ENCODE peak calls at places on chromosomes 4 and X, in five cellular contexts. P is small intestine, A is PC-9, R is MM.1S, K is SK-N-SH. L is an unnamed sample. For H3K36me3, the result is how much of the 10 kb centered on the place peaks cover.

GRCh38 chrX:110280954-110281353 is 36.9 kb downstream of the AMMECR1 start:
- DNase-seq in P (no peak), A (no peak), R (no peak), K (no peak), L (no peak)

GRCh38 chrX:100994352-100995281 is 25.1 kb downstream of the ARL13A start:
- DNase-seq in P (peak), A (peak), R (no peak), K (no peak), L (no peak)

GRCh38 chr4:145179201-145179860 is 1.1 kb downstream of the OTUD4 start:
- DNase-seq in P (peak), A (no peak), R (peak), K (peak), L (peak)

GRCh38 chr4:1366371-1367229 is 19.6 kb downstream of the UVSSA start:
- DNase-seq in P (no peak), A (no peak), R (no peak), K (no peak), L (no peak)

GRCh38 chr4:7121861-7122653 is 54.2 kb upstream of the GRPEL1 start:
- DNase-seq in P (no peak), A (no peak), R (no peak), K (no peak), L (no peak)

GRCh38 chr4:14771504-14772175 is 230.6 kb upstream of the CPEB2 start:
- DNase-seq in P (no peak), A (no peak), R (no peak), K (no peak), L (no peak)

GRCh38 chr4:90120037-90120436 is 7.2 kb upstream of the CCSER1 start:
- DNase-seq in P (peak), A (no peak), R (no peak), K (no peak), L (peak)

GRCh38 chrX:109843963-109844751 is 111.1 kb upstream of the ACSL4 start:
- DNase-seq in P (peak), A (no peak), R (no peak), K (no peak), L (no peak)

GRCh38 chr4:42151568-42152506 is 618 bp downstream of the BEND4 start:
- DNase-seq in P (no peak), A (no peak), R (peak), K (peak), L (peak)

GRCh38 chr4:100820249-100820648 is 302.4 kb upstream of the EMCN start:
- DNase-seq in P (no peak), A (no peak), R (no peak), K (no peak), L (no peak)

GRCh38 chr4:112167790-112168189 is 22.5 kb downstream of the FAM241A start:
- DNase-seq in P (no peak), A (no peak), R (peak), K (no peak), L (no peak)

GRCh38 chrX:49210406-49210805 is 10.4 kb upstream of the SYP start:
- DNase-seq in P (no peak), A (no peak), R (no peak), K (no peak), L (no peak)

GRCh38 chrX:134636859-134637258 is 21.4 kb downstream of the PLAC1 start:
- DNase-seq in P (no peak), A (no peak), R (no peak), K (no peak), L (no peak)

GRCh38 chr4:92328095-92328494 is 24.3 kb downstream of the GRID2 start:
- DNase-seq in P (peak), A (no peak), R (no peak), K (no peak), L (no peak)

GRCh38 chr4:10096976-10097330 is 19.6 kb downstream of the WDR1 start:
- DNase-seq in P (no peak), A (no peak), R (peak), K (no peak), L (no peak)
- H3K36me3 ChIP-seq in P (under half), A (under half), R (under half), K (under half), L (half or more)

GRCh38 chrX:140503714-140504351 is 1.0 kb downstream of the SOX3 start:
- DNase-seq in P (no peak), A (no peak), R (no peak), K (peak), L (no peak)
- H3K4me3 ChIP-seq in P (no peak), A (no peak), R (no peak), K (no peak), L (no peak)

GRCh38 chrX:1502241-1502640 is 34.7 kb downstream of the P2RY8 start:
- DNase-seq in P (no peak), A (no peak), R (no peak), K (no peak), L (no peak)

GRCh38 chrX:1506916-1507315 is 30.1 kb downstream of the P2RY8 start:
- DNase-seq in P (no peak), A (no peak), R (no peak), K (no peak), L (no peak)

GRCh38 chrX:1496076-1496475 is 40.9 kb downstream of the P2RY8 start:
- DNase-seq in P (no peak), A (no peak), R (no peak), K (no peak), L (no peak)

GRCh38 chrX:1502853-1503252 is 34.1 kb downstream of the P2RY8 start:
- DNase-seq in P (no peak), A (no peak), R (no peak), K (no peak), L (no peak)

GRCh38 chrX:1500701-1501624 is 36.0 kb downstream of the P2RY8 start:
- DNase-seq in P (peak), A (no peak), R (peak), K (no peak), L (no peak)
- H3K36me3 ChIP-seq in P (under half), A (under half), R (under half), K (under half), L (under half)

DNA sequence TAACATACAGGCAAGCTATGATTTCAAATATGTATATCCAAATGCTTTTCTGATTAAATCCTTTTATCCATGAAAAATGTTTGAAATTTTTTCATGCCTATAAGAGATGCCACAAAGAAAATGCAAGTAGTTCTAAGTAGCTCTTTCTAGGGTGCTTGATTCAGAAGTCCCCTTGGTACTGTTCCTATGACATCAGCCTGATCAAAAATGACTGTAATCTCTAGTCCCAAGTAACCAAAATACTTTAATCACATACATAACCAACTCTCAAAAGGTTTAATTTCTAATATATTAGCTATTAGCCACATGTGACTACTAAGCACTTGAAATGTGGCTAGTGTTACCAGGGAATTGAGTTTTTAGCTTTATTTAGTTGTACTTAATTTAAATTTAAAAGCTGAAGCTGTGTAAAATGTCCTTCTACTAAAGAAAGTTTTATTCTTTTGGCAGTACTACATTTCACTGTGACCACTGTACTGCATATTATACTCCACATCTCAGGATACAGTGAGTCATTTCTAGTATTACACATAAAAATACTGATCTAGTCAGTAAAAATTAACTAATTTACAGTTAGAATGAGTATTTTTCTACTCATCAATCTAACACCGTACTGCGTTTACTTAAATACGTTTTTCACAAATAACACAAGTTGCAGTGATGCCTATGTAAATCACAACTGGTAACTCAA is 33.9 kb downstream of the FBXW7 start:
- DNase-seq in P (no peak), A (no peak), R (no peak), K (no peak), L (no peak)
- H3K4me3 ChIP-seq in P (no peak), A (no peak), R (no peak), K (no peak), L (no peak)

DNA sequence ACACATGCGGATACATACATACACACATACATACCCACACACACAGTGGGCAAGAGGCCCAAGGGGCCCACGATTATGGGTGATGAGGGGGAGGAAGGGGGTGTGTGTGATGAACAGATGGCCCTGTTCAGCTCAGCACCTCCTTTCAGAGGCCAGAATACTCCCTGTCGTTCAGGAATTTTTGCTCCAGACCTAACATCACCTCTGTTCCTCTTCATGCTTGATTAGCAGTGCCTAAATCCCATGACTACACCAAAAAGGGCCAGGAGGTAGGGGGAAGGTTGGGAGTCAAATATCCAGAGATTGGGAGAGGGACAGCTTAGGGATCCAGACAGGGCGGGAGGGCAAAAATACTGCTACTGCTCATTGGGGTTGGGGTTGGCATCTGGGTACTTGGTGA is 42.7 kb downstream of the SMC1A start:
- DNase-seq in P (no peak), A (no peak), R (no peak), K (no peak), L (no peak)
- H3K36me3 ChIP-seq in P (under half), A (under half), R (under half), K (under half), L (half or more)

GRCh38 chrX:97027384-97027922 is 143.7 kb downstream of the RPA4 start:
- DNase-seq in P (no peak), A (no peak), R (no peak), K (no peak), L (peak)

GRCh38 chrX:97016106-97016505 is 132.4 kb downstream of the RPA4 start:
- DNase-seq in P (no peak), A (no peak), R (no peak), K (no peak), L (no peak)

GRCh38 chrX:97026406-97026805 is 142.7 kb downstream of the RPA4 start:
- DNase-seq in P (no peak), A (no peak), R (peak), K (peak), L (peak)

DNA sequence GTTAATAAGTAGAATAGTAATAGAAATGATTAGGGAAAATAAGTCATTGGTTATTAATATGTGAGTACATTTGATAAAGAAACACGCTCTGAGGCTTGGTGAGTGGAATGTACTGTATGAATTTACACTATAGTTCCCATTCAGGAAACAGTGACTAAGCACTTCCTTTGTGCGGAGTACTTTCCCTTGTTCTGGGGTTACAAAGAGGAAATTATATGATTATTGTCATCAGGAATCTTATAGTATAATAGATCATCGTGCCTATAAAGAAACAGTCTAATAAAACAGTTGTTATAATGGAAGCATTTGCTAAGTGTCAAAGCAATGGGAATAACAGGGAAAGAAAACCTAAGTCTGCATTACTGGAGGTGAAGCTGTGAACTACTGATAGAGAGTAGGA is 138.0 kb downstream of the RPA4 start:
- DNase-seq in P (no peak), A (no peak), R (no peak), K (no peak), L (peak)
- H3K4me3 ChIP-seq in P (no peak), A (no peak), R (no peak), K (no peak), L (no peak)

L was measured in HAP-1.